ENCODE peak calls at places on chromosomes 1 and 21, in seven cellular contexts. One of them, this sample, is unnamed. For H3K36me3, the result is how much of the 10 kb centered on the place peaks cover.

GRCh38 chr1:241939798-241940197 is 17.8 kb upstream of the BECN2 start:
- DNase-seq in PC-9: no peak
- DNase-seq in lower lobe of right lung: no peak
- DNase-seq in right lobe of liver: no peak
- DNase-seq in GM23338: no peak
- DNase-seq in Peyer's patch: no peak
- DNase-seq in left ventricle myocardium inferior: no peak
- DNase-seq in this sample: no peak

GRCh38 chr1:22852144-22852543 is 120.5 kb downstream of the LACTBL1 start:
- DNase-seq in right lobe of liver: no peak
- DNase-seq in lower lobe of right lung: no peak
- DNase-seq in GM23338: no peak
- DNase-seq in Peyer's patch: no peak
- DNase-seq in left ventricle myocardium inferior: no peak
- DNase-seq in PC-9: no peak
- DNase-seq in this sample: no peak

GRCh38 chr1:109133815-109134214 is 19.9 kb downstream of the ELAPOR1 start:
- DNase-seq in Peyer's patch: peak
- DNase-seq in GM23338: no peak
- DNase-seq in PC-9: no peak
- DNase-seq in right lobe of liver: peak
- DNase-seq in lower lobe of right lung: peak
- DNase-seq in left ventricle myocardium inferior: peak
- DNase-seq in this sample: no peak

GRCh38 chr1:246147471-246148461 is 359.3 kb downstream of the SMYD3 start:
- DNase-seq in GM23338: no peak
- DNase-seq in lower lobe of right lung: no peak
- DNase-seq in left ventricle myocardium inferior: no peak
- DNase-seq in PC-9: no peak
- DNase-seq in right lobe of liver: no peak
- DNase-seq in Peyer's patch: no peak
- DNase-seq in this sample: no peak

GRCh38 chr21:14452031-14452778 is 69.3 kb upstream of the HSPA13 start:
- DNase-seq in left ventricle myocardium inferior: no peak
- DNase-seq in right lobe of liver: no peak
- DNase-seq in GM23338: no peak
- DNase-seq in lower lobe of right lung: no peak
- DNase-seq in PC-9: no peak
- DNase-seq in Peyer's patch: peak
- DNase-seq in this sample: no peak

GRCh38 chr1:161721738-161722343 is 497 bp downstream of the FCRLB start:
- DNase-seq in GM23338: no peak
- DNase-seq in lower lobe of right lung: no peak
- DNase-seq in left ventricle myocardium inferior: no peak
- DNase-seq in Peyer's patch: no peak
- DNase-seq in right lobe of liver: no peak
- DNase-seq in PC-9: peak
- DNase-seq in this sample: no peak

GRCh38 chr1:118978914-118979701 is 9.0 kb downstream of the TBX15 start:
- DNase-seq in GM23338: peak
- DNase-seq in lower lobe of right lung: no peak
- DNase-seq in left ventricle myocardium inferior: no peak
- DNase-seq in right lobe of liver: no peak
- DNase-seq in PC-9: no peak
- DNase-seq in Peyer's patch: no peak
- DNase-seq in this sample: no peak

GRCh38 chr1:110060034-110060661 is 10.3 kb downstream of the ALX3 start:
- DNase-seq in GM23338: peak
- DNase-seq in right lobe of liver: no peak
- DNase-seq in lower lobe of right lung: peak
- DNase-seq in left ventricle myocardium inferior: no peak
- DNase-seq in Peyer's patch: peak
- DNase-seq in PC-9: no peak
- DNase-seq in this sample: no peak

GRCh38 chr1:154851392-154852177 is 18.5 kb downstream of the KCNN3 start:
- DNase-seq in right lobe of liver: no peak
- DNase-seq in Peyer's patch: no peak
- DNase-seq in PC-9: peak
- DNase-seq in GM23338: peak
- DNase-seq in left ventricle myocardium inferior: no peak
- DNase-seq in lower lobe of right lung: no peak
- DNase-seq in this sample: no peak

GRCh38 chr1:214718724-214719123 is 115.7 kb downstream of the CENPF start:
- DNase-seq in GM23338: no peak
- DNase-seq in Peyer's patch: no peak
- DNase-seq in right lobe of liver: no peak
- DNase-seq in left ventricle myocardium inferior: no peak
- DNase-seq in lower lobe of right lung: no peak
- DNase-seq in PC-9: no peak
- DNase-seq in this sample: no peak

GRCh38 chr1:77473690-77474089 is 191.9 kb downstream of the AK5 start:
- DNase-seq in Peyer's patch: no peak
- DNase-seq in GM23338: no peak
- DNase-seq in left ventricle myocardium inferior: no peak
- DNase-seq in right lobe of liver: no peak
- DNase-seq in lower lobe of right lung: no peak
- DNase-seq in PC-9: peak
- DNase-seq in this sample: peak

GRCh38 chr1:51058863-51059262 is 43.2 kb upstream of the C1orf185 start:
- DNase-seq in right lobe of liver: no peak
- DNase-seq in Peyer's patch: no peak
- DNase-seq in GM23338: peak
- DNase-seq in lower lobe of right lung: no peak
- DNase-seq in left ventricle myocardium inferior: no peak
- DNase-seq in PC-9: peak
- DNase-seq in this sample: no peak

GRCh38 chr1:93811646-93812045 is 67.4 kb downstream of the DNTTIP2 start:
- DNase-seq in PC-9: peak
- DNase-seq in GM23338: no peak
- DNase-seq in right lobe of liver: no peak
- DNase-seq in left ventricle myocardium inferior: no peak
- DNase-seq in lower lobe of right lung: no peak
- DNase-seq in Peyer's patch: no peak
- DNase-seq in this sample: no peak

GRCh38 chr1:228494970-228495853 is 8.0 kb downstream of the RNF187 start:
- DNase-seq in right lobe of liver: no peak
- DNase-seq in Peyer's patch: no peak
- DNase-seq in GM23338: no peak
- DNase-seq in left ventricle myocardium inferior: no peak
- DNase-seq in PC-9: no peak
- DNase-seq in lower lobe of right lung: no peak
- DNase-seq in this sample: no peak

GRCh38 chr1:236206548-236206947 is 64.2 kb downstream of the GPR137B start:
- DNase-seq in right lobe of liver: peak
- DNase-seq in Peyer's patch: no peak
- DNase-seq in PC-9: no peak
- DNase-seq in GM23338: peak
- DNase-seq in lower lobe of right lung: no peak
- DNase-seq in left ventricle myocardium inferior: no peak
- DNase-seq in this sample: no peak

GRCh38 chr1:5389101-5389885 is 602.9 kb downstream of the NPHP4 start:
- DNase-seq in left ventricle myocardium inferior: no peak
- DNase-seq in right lobe of liver: no peak
- DNase-seq in GM23338: no peak
- DNase-seq in Peyer's patch: no peak
- DNase-seq in lower lobe of right lung: no peak
- DNase-seq in PC-9: peak
- DNase-seq in this sample: no peak

GRCh38 chr1:5390497-5390896 is 601.7 kb downstream of the NPHP4 start:
- DNase-seq in GM23338: no peak
- DNase-seq in PC-9: no peak
- DNase-seq in lower lobe of right lung: no peak
- DNase-seq in left ventricle myocardium inferior: no peak
- DNase-seq in Peyer's patch: no peak
- DNase-seq in right lobe of liver: no peak
- DNase-seq in this sample: no peak

GRCh38 chr1:5386371-5386770 is 605.9 kb downstream of the NPHP4 start:
- DNase-seq in GM23338: no peak
- DNase-seq in lower lobe of right lung: no peak
- DNase-seq in right lobe of liver: no peak
- DNase-seq in left ventricle myocardium inferior: no peak
- DNase-seq in PC-9: no peak
- DNase-seq in Peyer's patch: no peak
- DNase-seq in this sample: no peak

GRCh38 chr1:5391725-5392124 is 600.5 kb downstream of the NPHP4 start:
- DNase-seq in Peyer's patch: no peak
- DNase-seq in GM23338: no peak
- DNase-seq in PC-9: no peak
- DNase-seq in left ventricle myocardium inferior: no peak
- DNase-seq in right lobe of liver: no peak
- DNase-seq in lower lobe of right lung: no peak
- DNase-seq in this sample: no peak

DNA sequence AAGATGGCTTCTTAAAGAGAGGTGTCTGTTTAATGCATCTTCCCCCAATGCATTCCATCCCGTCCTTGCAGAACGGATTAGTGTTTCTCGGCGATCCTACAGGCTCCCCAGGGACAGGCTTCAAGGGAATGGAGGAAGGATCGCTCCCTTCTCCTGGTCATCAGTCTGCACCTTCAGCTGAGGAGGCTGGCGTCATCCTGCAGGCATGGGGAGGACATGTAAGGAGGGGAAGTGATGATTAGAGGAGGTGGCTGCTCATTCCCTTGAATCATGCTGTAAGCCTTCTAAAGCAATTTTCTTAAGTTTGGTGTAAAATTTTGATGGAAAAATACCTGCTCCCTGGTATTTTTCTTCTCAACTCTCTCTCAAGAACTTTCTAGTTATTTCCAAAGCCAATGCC is 603.6 kb downstream of the NPHP4 start:
- DNase-seq in left ventricle myocardium inferior: no peak
- DNase-seq in PC-9: no peak
- DNase-seq in Peyer's patch: no peak
- DNase-seq in right lobe of liver: no peak
- DNase-seq in GM23338: no peak
- DNase-seq in lower lobe of right lung: no peak
- DNase-seq in this sample: no peak
- H3K36me3 ChIP-seq in left ventricle myocardium inferior: under half
- H3K36me3 ChIP-seq in PC-9: under half
- H3K36me3 ChIP-seq in Peyer's patch: under half
- H3K36me3 ChIP-seq in right lobe of liver: under half
- H3K36me3 ChIP-seq in GM23338: under half
- H3K36me3 ChIP-seq in lower lobe of right lung: under half
- H3K36me3 ChIP-seq in this sample: under half

GRCh38 chr1:47385020-47385419 is 31.1 kb upstream of the FOXE3 start:
- DNase-seq in right lobe of liver: no peak
- DNase-seq in PC-9: no peak
- DNase-seq in lower lobe of right lung: no peak
- DNase-seq in Peyer's patch: no peak
- DNase-seq in left ventricle myocardium inferior: no peak
- DNase-seq in GM23338: no peak
- DNase-seq in this sample: no peak

GRCh38 chr1:47382399-47382983 is 33.6 kb upstream of the FOXE3 start:
- DNase-seq in PC-9: no peak
- DNase-seq in Peyer's patch: no peak
- DNase-seq in lower lobe of right lung: no peak
- DNase-seq in GM23338: no peak
- DNase-seq in left ventricle myocardium inferior: no peak
- DNase-seq in right lobe of liver: no peak
- DNase-seq in this sample: no peak

GRCh38 chr1:47386268-47386667 is 29.8 kb upstream of the FOXE3 start:
- DNase-seq in right lobe of liver: no peak
- DNase-seq in Peyer's patch: no peak
- DNase-seq in lower lobe of right lung: no peak
- DNase-seq in PC-9: no peak
- DNase-seq in GM23338: no peak
- DNase-seq in left ventricle myocardium inferior: no peak
- DNase-seq in this sample: no peak

GRCh38 chr1:47380699-47381098 is 35.4 kb upstream of the FOXE3 start:
- DNase-seq in Peyer's patch: no peak
- DNase-seq in left ventricle myocardium inferior: no peak
- DNase-seq in lower lobe of right lung: no peak
- DNase-seq in right lobe of liver: no peak
- DNase-seq in GM23338: no peak
- DNase-seq in PC-9: no peak
- DNase-seq in this sample: no peak

DNA sequence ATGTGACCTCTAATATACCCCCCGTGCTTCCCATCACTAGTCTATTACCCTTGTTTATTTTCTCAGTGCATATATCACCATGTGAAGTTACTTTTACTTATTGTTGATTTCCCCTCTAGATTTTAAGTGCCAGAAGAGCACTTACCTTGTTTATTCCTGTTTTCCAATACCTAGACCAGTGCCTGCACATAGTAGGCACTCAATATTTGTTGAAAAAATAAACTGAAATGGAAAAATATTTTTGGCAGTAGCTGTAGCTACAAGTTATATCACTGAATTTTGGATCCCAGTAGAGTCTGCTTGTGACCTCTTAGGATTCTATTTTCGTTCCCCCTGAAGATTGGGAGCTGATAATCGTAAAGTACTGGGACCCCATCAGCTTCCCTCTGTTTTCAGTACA is 32.0 kb upstream of the FOXE3 start:
- DNase-seq in PC-9: no peak
- DNase-seq in Peyer's patch: no peak
- DNase-seq in left ventricle myocardium inferior: no peak
- DNase-seq in GM23338: no peak
- DNase-seq in lower lobe of right lung: no peak
- DNase-seq in right lobe of liver: no peak
- DNase-seq in this sample: no peak
- TF ChIP-seq CTCF in PC-9: no peak
- TF ChIP-seq CTCF in Peyer's patch: no peak
- TF ChIP-seq CTCF in left ventricle myocardium inferior: no peak
- TF ChIP-seq CTCF in GM23338: no peak
- TF ChIP-seq CTCF in lower lobe of right lung: no peak
- TF ChIP-seq CTCF in right lobe of liver: no peak
- TF ChIP-seq CTCF in this sample: no peak

DNA sequence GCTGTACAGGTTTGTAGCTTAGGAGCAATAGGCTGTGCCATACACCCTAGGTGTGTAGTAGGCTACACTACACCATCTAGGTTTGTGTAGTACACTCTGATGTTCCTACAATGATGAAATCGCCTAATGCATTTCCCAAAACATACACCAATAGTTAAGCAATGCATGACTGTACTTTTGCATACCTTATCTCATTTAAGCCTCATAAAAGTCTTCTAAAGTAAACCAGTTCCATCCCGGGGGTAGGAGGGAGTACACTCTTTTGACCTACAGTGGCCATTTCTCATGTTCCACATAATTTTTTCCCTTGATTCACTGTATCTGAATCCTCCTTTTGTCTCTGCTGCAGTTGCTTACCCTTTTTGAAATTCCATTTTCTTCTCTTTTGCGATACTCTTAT is 12.2 kb downstream of the TRMT13 start:
- DNase-seq in right lobe of liver: no peak
- DNase-seq in left ventricle myocardium inferior: no peak
- DNase-seq in Peyer's patch: no peak
- DNase-seq in lower lobe of right lung: no peak
- DNase-seq in GM23338: no peak
- DNase-seq in PC-9: no peak
- DNase-seq in this sample: no peak
- H3K36me3 ChIP-seq in right lobe of liver: under half
- H3K36me3 ChIP-seq in left ventricle myocardium inferior: half or more
- H3K36me3 ChIP-seq in Peyer's patch: half or more
- H3K36me3 ChIP-seq in lower lobe of right lung: half or more
- H3K36me3 ChIP-seq in GM23338: under half
- H3K36me3 ChIP-seq in PC-9: half or more
- H3K36me3 ChIP-seq in this sample: under half

DNA sequence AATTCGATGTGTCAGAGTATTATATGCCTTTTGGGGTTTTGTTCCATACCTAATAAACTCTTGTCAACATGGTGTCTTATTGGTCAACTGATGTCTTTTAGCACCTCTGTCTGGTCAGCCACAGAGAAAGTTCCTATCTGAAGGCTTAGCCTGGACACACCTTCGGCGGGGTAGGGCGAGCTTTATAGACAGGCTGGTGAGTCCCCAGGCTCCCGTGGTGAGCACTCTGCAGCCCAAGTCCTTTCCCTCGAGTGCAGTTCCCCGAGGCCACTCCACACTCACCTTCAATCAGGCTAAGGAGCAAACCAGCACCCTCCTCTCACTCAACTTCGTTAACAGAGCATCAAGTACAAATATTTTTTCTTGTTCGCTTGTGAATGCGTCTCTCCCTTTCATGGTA is 133.9 kb downstream of the ATG4C start:
- DNase-seq in lower lobe of right lung: no peak
- DNase-seq in right lobe of liver: no peak
- DNase-seq in PC-9: no peak
- DNase-seq in Peyer's patch: no peak
- DNase-seq in left ventricle myocardium inferior: no peak
- DNase-seq in GM23338: peak
- DNase-seq in this sample: no peak
- TF ChIP-seq CTCF in lower lobe of right lung: no peak
- TF ChIP-seq CTCF in right lobe of liver: no peak
- TF ChIP-seq CTCF in PC-9: no peak
- TF ChIP-seq CTCF in Peyer's patch: no peak
- TF ChIP-seq CTCF in left ventricle myocardium inferior: no peak
- TF ChIP-seq CTCF in GM23338: no peak
- TF ChIP-seq CTCF in this sample: no peak